ENCODE peak calls at places on chromosomes 16 and 17, in ten cellular contexts. D is stimulated activated CD8-positive, alpha-beta memory T cell treated with anti-CD3 and anti-CD28 coated beads, Interleukin-15, amount 100 ng/mL, for 24 hours; J is ELR; O is NCI-H2081; G is AG09319; H is NCI-H187; E is NCI-H446; B is neural progenitor cell; V is NCI-H1436; F is H7. Q is an unnamed sample.

GRCh38 chr17:28725166-28725659 is 820 bp downstream of the TLCD1 start:
- DNase-seq in D (no peak), J (peak), O (peak), G (no peak), H (no peak), E (no peak), B (no peak), V (no peak), F (peak), Q (no peak)

GRCh38 chr16:4332623-4333307 is 16.9 kb downstream of the GLIS2 start:
- DNase-seq in D (no peak), J (no peak), O (no peak), G (no peak), H (no peak), E (no peak), B (no peak), V (no peak), F (no peak), Q (no peak)

GRCh38 chr17:44557653-44558285 is 485 bp downstream of the FZD2 start:
- DNase-seq in D (no peak), J (peak), O (no peak), G (no peak), H (no peak), E (no peak), B (peak), V (no peak), F (peak), Q (peak)

GRCh38 chr16:87657621-87658192 is 55.4 kb downstream of the JPH3 start:
- DNase-seq in D (no peak), J (peak), O (no peak), G (no peak), H (no peak), E (no peak), B (peak), V (no peak), F (peak), Q (no peak)

GRCh38 chr16:51636913-51637743 is 486.1 kb upstream of the SALL1 start:
- DNase-seq in D (no peak), J (peak), O (no peak), G (peak), H (no peak), E (no peak), B (peak), V (peak), F (peak), Q (no peak)

GRCh38 chr17:59508999-59509398 is 56.4 kb upstream of the DHX40 start:
- DNase-seq in D (no peak), J (no peak), O (peak), G (no peak), H (no peak), E (no peak), B (peak), V (no peak), F (no peak), Q (no peak)

GRCh38 chr16:81738831-81739496 is 40.1 kb upstream of the PLCG2 start:
- DNase-seq in D (no peak), J (no peak), O (no peak), G (no peak), H (no peak), E (no peak), B (no peak), V (no peak), F (no peak), Q (no peak)

GRCh38 chr17:83143817-83144231 is 64.4 kb downstream of the METRNL start:
- DNase-seq in D (no peak), J (no peak), O (no peak), G (no peak), H (no peak), E (no peak), B (no peak), V (no peak), F (no peak), Q (no peak)

GRCh38 chr17:57577751-57578607 is 167.1 kb downstream of the CCDC182 start:
- DNase-seq in D (no peak), J (no peak), O (no peak), G (peak), H (peak), E (no peak), B (peak), V (peak), F (peak), Q (no peak)

GRCh38 chr17:3534881-3535252 is 22.7 kb downstream of the TRPV3 start:
- DNase-seq in D (no peak), J (peak), O (no peak), G (no peak), H (no peak), E (no peak), B (peak), V (no peak), F (peak), Q (no peak)

GRCh38 chr16:1800703-1801102 is 7.2 kb upstream of the IGFALS start:
- DNase-seq in D (no peak), J (peak), O (no peak), G (no peak), H (no peak), E (no peak), B (no peak), V (no peak), F (no peak), Q (no peak)

GRCh38 chr17:28130455-28130854 is 88.0 kb downstream of the NLK start:
- DNase-seq in D (no peak), J (no peak), O (no peak), G (no peak), H (no peak), E (no peak), B (no peak), V (peak), F (no peak), Q (no peak)

GRCh38 chr17:38911081-38911730 is 14.2 kb upstream of the LASP1NB start:
- DNase-seq in D (no peak), J (no peak), O (no peak), G (no peak), H (no peak), E (no peak), B (no peak), V (no peak), F (peak), Q (no peak)

GRCh38 chr16:47787695-47788094 is 326.6 kb downstream of the PHKB start:
- DNase-seq in D (no peak), J (peak), O (no peak), G (no peak), H (no peak), E (no peak), B (peak), V (no peak), F (peak), Q (no peak)

GRCh38 chr16:69833357-69833781 is 71.2 kb downstream of the WWP2 start:
- DNase-seq in D (no peak), J (no peak), O (no peak), G (no peak), H (no peak), E (no peak), B (no peak), V (no peak), F (no peak), Q (no peak)

GRCh38 chr17:35214631-35215273 is 20.6 kb upstream of the SLC35G3 start:
- DNase-seq in D (no peak), J (no peak), O (no peak), G (no peak), H (no peak), E (no peak), B (no peak), V (no peak), F (no peak), Q (no peak)

GRCh38 chr17:31554930-31555329 is 163.5 kb downstream of the RAB11FIP4 start:
- DNase-seq in D (no peak), J (peak), O (no peak), G (no peak), H (no peak), E (no peak), B (no peak), V (no peak), F (no peak), Q (no peak)

GRCh38 chr17:17235212-17236174 is 1.5 kb downstream of the FLCN start:
- DNase-seq in D (no peak), J (peak), O (peak), G (no peak), H (no peak), E (no peak), B (no peak), V (no peak), F (peak), Q (no peak)

GRCh38 chr17:33778505-33779398 is 476.3 kb upstream of the CCL2 start:
- DNase-seq in D (no peak), J (peak), O (peak), G (peak), H (no peak), E (no peak), B (peak), V (peak), F (peak), Q (no peak)

GRCh38 chr17:37701424-37702020 is 43.3 kb downstream of the HNF1B start:
- DNase-seq in D (peak), J (peak), O (no peak), G (no peak), H (no peak), E (no peak), B (peak), V (peak), F (peak), Q (no peak)

GRCh38 chr17:37176683-37177082 is 199.1 kb upstream of the C17orf78 start:
- DNase-seq in D (no peak), J (peak), O (no peak), G (no peak), H (no peak), E (no peak), B (no peak), V (no peak), F (no peak), Q (no peak)

GRCh38 chr16:58501242-58502131 is 1.5 kb downstream of the NDRG4 start:
- DNase-seq in D (no peak), J (no peak), O (peak), G (no peak), H (peak), E (no peak), B (peak), V (peak), F (peak), Q (peak)

GRCh38 chr17:12898110-12898509 is 108.8 kb downstream of the ARHGAP44 start:
- DNase-seq in D (no peak), J (no peak), O (no peak), G (no peak), H (no peak), E (no peak), B (no peak), V (no peak), F (peak), Q (no peak)

GRCh38 chr17:21213491-21214014 is 408 bp downstream of the TMEM11 start:
- DNase-seq in D (peak), J (peak), O (no peak), G (no peak), H (no peak), E (no peak), B (peak), V (peak), F (peak), Q (no peak)

GRCh38 chr17:50365649-50366393 is 7.2 kb downstream of the MRPL27 start:
- DNase-seq in D (no peak), J (no peak), O (no peak), G (no peak), H (no peak), E (no peak), B (no peak), V (no peak), F (peak), Q (no peak)

GRCh38 chr16:12235110-12235509 is 258.6 kb downstream of the SNX29 start:
- DNase-seq in D (no peak), J (no peak), O (peak), G (no peak), H (no peak), E (peak), B (no peak), V (no peak), F (no peak), Q (no peak)

GRCh38 chr16:35560637-35560984 is 2101.2 kb downstream of the TP53TG3F start:
- DNase-seq in D (no peak), J (no peak), O (no peak), G (no peak), H (no peak), E (no peak), B (no peak), V (no peak), F (no peak), Q (no peak)

GRCh38 chr17:18259621-18260331 is 686 bp upstream of the MIEF2 start:
- DNase-seq in D (no peak), J (peak), O (no peak), G (no peak), H (no peak), E (no peak), B (peak), V (no peak), F (no peak), Q (no peak)

GRCh38 chr17:82106697-82107305 is 8.8 kb upstream of the FASN start:
- DNase-seq in D (no peak), J (no peak), O (no peak), G (no peak), H (no peak), E (no peak), B (no peak), V (no peak), F (no peak), Q (no peak)

GRCh38 chr17:80773243-80773991 is 218.2 kb upstream of the CHMP6 start:
- DNase-seq in D (no peak), J (peak), O (peak), G (no peak), H (no peak), E (peak), B (peak), V (no peak), F (peak), Q (peak)